ENCODE peak calls at places on chromosome 17, in four cellular contexts. H, P, K and Z are unnamed samples.

GRCh38 chr17:70071620-70072019 is 3.4 kb upstream of the KCNJ16 start:
- DNase-seq in H (no peak), K (no peak), P (no peak), Z (no peak)

GRCh38 chr17:42562845-42563509 is 1.0 kb downstream of the COASY start:
- DNase-seq in K (no peak), H (no peak), P (no peak), Z (peak)

GRCh38 chr17:50470451-50470850 is 1.8 kb upstream of the CHAD start:
- DNase-seq in H (no peak), K (no peak), P (peak), Z (no peak)

GRCh38 chr17:27340990-27341595 is 47.2 kb downstream of the WSB1 start:
- DNase-seq in K (no peak), H (no peak), P (no peak), Z (no peak)

GRCh38 chr17:27257031-27257357 is 36.9 kb upstream of the WSB1 start:
- DNase-seq in P (no peak), H (no peak), K (no peak), Z (no peak)

GRCh38 chr17:5557990-5558389 is 26.3 kb downstream of the NLRP1 start:
- DNase-seq in H (no peak), P (no peak), K (no peak), Z (no peak)

GRCh38 chr17:50268632-50269287 is 5.5 kb upstream of the TMEM92 start:
- DNase-seq in P (peak), K (peak), H (no peak), Z (no peak)

GRCh38 chr17:72249441-72249840 is 128.6 kb downstream of the SOX9 start:
- DNase-seq in K (no peak), P (peak), H (no peak), Z (peak)

GRCh38 chr17:74276561-74277009 is 2.6 kb downstream of the DNAI2 start:
- DNase-seq in K (no peak), P (no peak), H (no peak), Z (no peak)

GRCh38 chr17:76266244-76266938 is 1.2 kb downstream of the UBALD2 start:
- DNase-seq in K (no peak), P (no peak), H (no peak), Z (peak)

GRCh38 chr17:65292430-65292829 is 155.3 kb downstream of the RGS9 start:
- DNase-seq in P (no peak), K (no peak), H (no peak), Z (no peak)

GRCh38 chr17:68759343-68760140 is 158.4 kb upstream of the FAM20A start:
- DNase-seq in K (peak), H (peak), P (peak), Z (peak)

GRCh38 chr17:48347203-48347602 is 82.8 kb downstream of the SKAP1 start:
- DNase-seq in K (no peak), P (no peak), H (no peak), Z (no peak)
- TF ChIP-seq POLR2A in K (no peak), P (no peak), H (no peak), Z (no peak)

DNA sequence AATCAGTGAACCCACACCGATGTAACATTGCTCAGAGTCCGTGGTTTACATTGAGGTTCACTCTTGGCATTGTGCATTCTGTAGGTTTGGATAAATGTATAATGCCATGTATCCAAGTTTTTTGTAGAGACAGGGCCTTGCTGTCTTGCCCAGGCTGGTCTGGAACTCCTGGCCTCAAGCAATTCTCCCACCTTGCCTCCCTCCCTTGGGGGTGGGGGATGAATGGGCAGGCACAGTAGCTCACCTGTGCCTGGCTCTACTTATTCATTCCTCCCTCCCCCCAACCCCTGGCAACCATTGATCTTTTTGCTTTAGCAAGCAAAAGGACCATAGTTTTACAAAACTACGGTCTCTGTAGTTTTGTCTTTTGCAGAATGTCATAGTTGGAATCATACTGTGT is 181.4 kb downstream of the SPECC1 start:
- DNase-seq in P (no peak), K (no peak), H (no peak), Z (no peak)
- H3K4me3 ChIP-seq in P (no peak), K (no peak), H (no peak), Z (no peak)

GRCh38 chr17:82940226-82941020 is 100.6 kb upstream of the ZNF750 start:
- DNase-seq in H (peak), K (no peak), P (peak), Z (no peak)
- TF ChIP-seq POLR2A in H (no peak), K (no peak), P (no peak), Z (no peak)

GRCh38 chr17:32265896-32266388 is 310 bp downstream of the RHBDL3 start:
- DNase-seq in P (no peak), H (no peak), K (no peak), Z (no peak)
- H3K4me3 ChIP-seq in P (peak), H (peak), K (peak), Z (peak)

DNA sequence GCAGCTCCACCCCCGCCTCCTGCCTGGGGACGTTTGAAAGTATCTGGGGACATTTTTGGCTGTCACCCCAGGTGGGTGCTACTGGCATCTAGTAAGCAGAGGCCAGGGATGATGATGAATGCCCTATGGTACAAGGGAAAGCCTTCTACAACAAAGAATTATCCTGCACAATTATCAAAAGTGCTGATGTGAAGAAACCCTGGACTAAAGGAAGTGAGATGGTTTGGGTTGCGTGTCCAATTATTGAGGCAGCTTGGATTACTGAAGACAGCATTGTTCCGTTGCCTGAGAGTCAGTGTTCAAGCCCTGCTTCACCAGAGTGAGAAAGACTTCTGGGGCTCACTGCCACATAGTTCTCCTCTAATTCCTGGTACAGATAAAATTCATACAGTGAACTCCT is 343.4 kb downstream of the CA10 start:
- DNase-seq in H (no peak), K (no peak), P (no peak), Z (no peak)
- TF ChIP-seq POLR2A in H (no peak), K (no peak), P (no peak), Z (no peak)

GRCh38 chr17:44314524-44314868 is 6.1 kb downstream of the RUNDC3A start:
- DNase-seq in H (no peak), P (no peak), K (no peak), Z (no peak)
- H3K4me3 ChIP-seq in H (peak), P (no peak), K (no peak), Z (no peak)

DNA sequence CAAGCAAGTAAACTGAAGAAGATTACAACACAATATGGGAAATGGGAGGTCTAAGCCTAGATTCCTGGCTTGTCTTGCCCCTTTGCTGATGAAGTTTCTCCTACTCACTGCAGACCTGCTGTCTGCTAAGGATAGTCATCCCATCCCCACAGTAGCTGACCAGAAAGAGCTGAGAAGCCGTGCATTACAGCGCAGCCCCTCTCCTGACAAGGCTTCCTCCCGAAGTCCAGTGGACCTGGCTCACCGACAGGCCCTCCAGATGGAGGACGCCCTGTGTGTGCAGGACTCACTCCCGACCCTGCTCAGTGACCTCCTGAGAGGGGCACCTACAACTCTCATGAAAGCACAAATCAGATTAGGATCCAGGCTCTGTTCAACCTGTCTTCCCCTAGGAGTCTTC is 35.4 kb downstream of the KIAA0753 start:
- DNase-seq in H (no peak), K (no peak), P (no peak), Z (no peak)
- TF ChIP-seq POLR2A in H (no peak), K (no peak), P (no peak), Z (no peak)

GRCh38 chr17:47404875-47405274 is 81.1 kb downstream of the EFCAB13 start:
- DNase-seq in H (no peak), K (no peak), P (no peak), Z (no peak)

GRCh38 chr17:47401100-47401499 is 77.3 kb downstream of the EFCAB13 start:
- DNase-seq in P (no peak), K (no peak), H (no peak), Z (no peak)

GRCh38 chr17:47400333-47400732 is 76.6 kb downstream of the EFCAB13 start:
- DNase-seq in H (no peak), K (no peak), P (no peak), Z (no peak)

DNA sequence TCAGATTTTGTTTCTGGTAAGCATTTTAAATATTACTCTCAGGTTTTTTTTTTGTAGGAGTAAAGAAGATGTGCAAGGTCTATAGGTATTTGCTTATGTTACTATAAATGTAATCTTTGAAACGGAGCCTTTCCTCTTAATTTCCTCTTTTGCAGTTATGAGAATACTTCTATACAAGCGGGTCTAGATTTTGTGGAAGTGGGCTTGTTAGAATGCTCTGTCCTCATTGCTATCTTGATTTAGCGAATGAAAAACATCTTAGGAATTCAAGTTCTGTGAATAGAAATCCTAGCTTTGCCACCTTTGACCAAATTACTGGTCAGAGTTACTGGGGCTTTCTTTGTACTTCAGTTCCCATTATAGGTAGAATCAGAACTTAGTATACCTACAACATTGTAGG is 80.3 kb downstream of the EFCAB13 start:
- DNase-seq in H (no peak), K (no peak), P (no peak), Z (no peak)
- H3K4me3 ChIP-seq in H (no peak), K (no peak), P (no peak), Z (no peak)

DNA sequence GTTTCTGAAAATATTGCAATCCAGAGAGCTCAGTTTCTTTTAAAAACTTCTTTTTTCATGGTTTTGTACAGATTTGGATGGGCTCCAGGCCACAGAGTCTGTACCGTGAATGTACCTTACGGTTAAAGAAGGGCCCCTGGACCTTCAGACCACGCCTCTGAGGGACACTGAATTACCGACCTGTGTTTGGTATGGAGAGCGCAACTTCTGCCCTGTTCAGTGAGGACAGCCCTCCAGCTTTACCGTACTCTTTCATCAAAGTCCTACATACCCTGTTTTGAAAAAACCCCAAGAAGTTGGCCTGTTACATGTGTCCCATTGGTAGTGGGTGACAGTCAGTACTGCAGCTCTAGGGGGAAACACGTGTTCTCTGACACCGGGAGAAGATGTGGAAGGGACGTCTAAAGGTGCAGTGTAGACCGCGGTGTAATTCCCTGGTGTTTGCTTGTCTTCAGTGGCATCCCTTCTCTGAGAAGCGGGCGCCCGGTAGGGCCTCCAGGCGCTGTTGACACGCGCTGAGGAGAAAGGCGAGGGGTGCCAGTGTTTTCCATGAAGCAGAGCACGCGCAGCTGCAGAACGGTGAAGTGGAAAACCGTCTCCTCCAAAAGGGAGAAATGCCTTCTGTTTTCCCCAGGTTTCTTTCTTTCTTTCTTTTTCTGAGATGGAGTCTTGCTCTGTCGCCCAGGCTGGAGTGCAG is 6.2 kb downstream of the PGS1 start:
- DNase-seq in H (no peak), P (no peak), K (no peak), Z (no peak)
- TF ChIP-seq POLR2A in H (no peak), P (no peak), K (no peak), Z (no peak)